ENCODE peak calls at places on chromosome 1, in four cellular contexts. E is Calu3, F is LHCN-M2, C is progenitor cell of endocrine pancreas. O is an unnamed sample.

GRCh38 chr1:117136749-117137148 is 15.2 kb upstream of the TRIM45 start:
- DNase-seq in F (no peak), C (no peak), E (no peak), O (no peak)

GRCh38 chr1:43493661-43494450 is 36.8 kb upstream of the PTPRF start:
- DNase-seq in F (peak; percentile 77), C (no peak), E (no peak), O (no peak)

GRCh38 chr1:94612555-94613204 is 71.1 kb upstream of the F3 start:
- DNase-seq in C (no peak), F (no peak), E (no peak), O (no peak)

GRCh38 chr1:154871374-154871773 is 1.3 kb upstream of the KCNN3 start:
- DNase-seq in E (peak; percentile 61), C (no peak), F (no peak), O (no peak)

GRCh38 chr1:93433407-93433961 is 14.4 kb upstream of the FNBP1L start:
- DNase-seq in C (no peak), E (peak; percentile 53), F (no peak), O (no peak)

GRCh38 chr1:6249732-6250689 is 6.0 kb downstream of the HES3 start:
- DNase-seq in E (no peak), F (no peak), C (no peak), O (no peak)

GRCh38 chr1:13892671-13893325 is 192.8 kb downstream of the PRDM2 start:
- DNase-seq in E (no peak), F (no peak), C (peak; percentile 33), O (no peak)

GRCh38 chr1:15408890-15409399 is 743 bp upstream of the EFHD2 start:
- DNase-seq in F (no peak), C (no peak), E (no peak), O (no peak)

GRCh38 chr1:47709302-47710074 is 271.6 kb downstream of the FOXD2 start:
- DNase-seq in C (peak; percentile 57), F (no peak), E (peak; percentile 44), O (peak; percentile 44)

O was measured in A549.